ENCODE peak calls at places on chromosomes 5 and 9, in seven cellular contexts. F, J, D, M, Z, Y and N are unnamed samples.

GRCh38 chr9:97220894-97221477 is 86.5 kb upstream of the CCDC180 start:
- DNase-seq in F (no peak), J (no peak), D (no peak), M (no peak), Z (no peak), Y (peak; percentile 1), N (no peak)

GRCh38 chr5:151745071-151745705 is 13.2 kb downstream of the ATOX1 start:
- DNase-seq in F (no peak), J (peak; percentile 81), D (peak; percentile 99), M (peak; percentile 90), Z (peak; percentile 87), Y (peak; percentile 89), N (no peak)

GRCh38 chr9:38024036-38024681 is 44.9 kb downstream of the SHB start:
- DNase-seq in F (no peak), J (peak; percentile 94), D (no peak), M (peak; percentile 94), Z (peak; percentile 78), Y (peak; percentile 92), N (peak; percentile 91)

GRCh38 chr9:126317513-126317912 is 9.1 kb upstream of the MVB12B start:
- DNase-seq in F (no peak), J (peak; percentile 25), D (peak; percentile 41), M (no peak), Z (no peak), Y (no peak), N (peak; percentile 47)

GRCh38 chr5:77590347-77590746 is 48.2 kb downstream of the OTP start:
- DNase-seq in F (no peak), J (no peak), D (no peak), M (no peak), Z (no peak), Y (no peak), N (no peak)

GRCh38 chr5:92372766-92373165 is 989.6 kb upstream of the ARRDC3 start:
- DNase-seq in F (no peak), J (peak; percentile 21), D (peak; percentile 79), M (peak; percentile 64), Z (no peak), Y (no peak), N (no peak)

GRCh38 chr5:74056789-74057164 is 430.8 kb downstream of the ARHGEF28 start:
- DNase-seq in F (peak; percentile 13), J (peak; percentile 33), D (peak; percentile 51), M (peak; percentile 44), Z (peak; percentile 53), Y (peak; percentile 22), N (peak; percentile 9)

GRCh38 chr9:27528886-27529315 is 713 bp downstream of the MOB3B start:
- DNase-seq in F (peak; percentile 2), J (no peak), D (no peak), M (no peak), Z (no peak), Y (peak; percentile 67), N (no peak)

GRCh38 chr9:79026311-79026710 is 545.5 kb upstream of the TLE4 start:
- DNase-seq in F (no peak), J (no peak), D (no peak), M (peak; percentile 34), Z (no peak), Y (no peak), N (no peak)

GRCh38 chr5:55650391-55650790 is 61.7 kb downstream of the SLC38A9 start:
- DNase-seq in F (no peak), J (peak; percentile 84), D (peak; percentile 27), M (peak; percentile 83), Z (no peak), Y (peak; percentile 45), N (no peak)

GRCh38 chr9:77440057-77440456 is 208.1 kb downstream of the GNA14 start:
- DNase-seq in F (no peak), J (peak; percentile 47), D (no peak), M (peak; percentile 62), Z (no peak), Y (no peak), N (no peak)

GRCh38 chr9:131361202-131361833 is 32.6 kb upstream of the PRRC2B start:
- DNase-seq in F (no peak), J (no peak), D (no peak), M (peak; percentile 36), Z (peak; percentile 84), Y (no peak), N (no peak)

GRCh38 chr9:89009049-89009840 is 18.0 kb downstream of the S1PR3 start:
- DNase-seq in F (peak; percentile 8), J (no peak), D (no peak), M (no peak), Z (no peak), Y (no peak), N (no peak)

GRCh38 chr5:113204525-113205161 is 228.0 kb downstream of the DCP2 start:
- DNase-seq in F (no peak), J (peak; percentile 64), D (peak; percentile 46), M (peak; percentile 59), Z (peak; percentile 61), Y (peak; percentile 58), N (peak; percentile 45)

GRCh38 chr9:70352356-70352755 is 62.1 kb downstream of the KLF9 start:
- DNase-seq in F (no peak), J (peak; percentile 81), D (peak; percentile 22), M (peak; percentile 68), Z (no peak), Y (peak; percentile 34), N (no peak)

GRCh38 chr9:135149876-135150275 is 62.4 kb downstream of the OLFM1 start:
- DNase-seq in F (no peak), J (no peak), D (no peak), M (no peak), Z (no peak), Y (no peak), N (no peak)

GRCh38 chr5:132663771-132664695 is 6.1 kb downstream of the IL13 start:
- DNase-seq in F (no peak), J (no peak), D (no peak), M (no peak), Z (no peak), Y (peak; percentile 10), N (no peak)

GRCh38 chr5:57410374-57411320 is 72.0 kb downstream of the ACTBL2 start:
- DNase-seq in F (no peak), J (no peak), D (no peak), M (no peak), Z (no peak), Y (no peak), N (no peak)

GRCh38 chr5:38600334-38601045 is 44.0 kb upstream of the LIFR start:
- DNase-seq in F (no peak), J (peak; percentile 37), D (peak; percentile 63), M (peak; percentile 34), Z (no peak), Y (peak; percentile 45), N (no peak)

GRCh38 chr9:33227741-33228140 is 12.2 kb upstream of the SPINK4 start:
- DNase-seq in F (no peak), J (no peak), D (no peak), M (no peak), Z (peak; percentile 44), Y (no peak), N (no peak)

GRCh38 chr9:34988218-34989055 is 1.1 kb upstream of the DNAJB5 start:
- DNase-seq in F (no peak), J (no peak), D (no peak), M (no peak), Z (no peak), Y (no peak), N (no peak)

GRCh38 chr5:149018909-149019443 is 43.9 kb downstream of the SH3TC2 start:
- DNase-seq in F (no peak), J (peak; percentile 84), D (no peak), M (no peak), Z (no peak), Y (peak; percentile 86), N (no peak)

GRCh38 chr5:146722361-146722779 is 156.2 kb downstream of the PPP2R2B start:
- DNase-seq in F (no peak), J (peak; percentile 16), D (peak; percentile 42), M (peak; percentile 75), Z (no peak), Y (peak; percentile 11), N (no peak)

GRCh38 chr9:94826044-94826443 is 99.5 kb downstream of the AOPEP start:
- DNase-seq in F (no peak), J (no peak), D (no peak), M (no peak), Z (no peak), Y (no peak), N (no peak)

GRCh38 chr9:94826644-94827410 is 100.3 kb downstream of the AOPEP start:
- DNase-seq in F (no peak), J (no peak), D (no peak), M (peak; percentile 58), Z (no peak), Y (no peak), N (peak; percentile 78)

GRCh38 chr9:94824401-94824800 is 97.9 kb downstream of the AOPEP start:
- DNase-seq in F (no peak), J (no peak), D (no peak), M (no peak), Z (no peak), Y (no peak), N (no peak)

GRCh38 chr9:94824913-94825619 is 98.6 kb downstream of the AOPEP start:
- DNase-seq in F (no peak), J (no peak), D (no peak), M (no peak), Z (no peak), Y (peak; percentile 23), N (no peak)

DNA sequence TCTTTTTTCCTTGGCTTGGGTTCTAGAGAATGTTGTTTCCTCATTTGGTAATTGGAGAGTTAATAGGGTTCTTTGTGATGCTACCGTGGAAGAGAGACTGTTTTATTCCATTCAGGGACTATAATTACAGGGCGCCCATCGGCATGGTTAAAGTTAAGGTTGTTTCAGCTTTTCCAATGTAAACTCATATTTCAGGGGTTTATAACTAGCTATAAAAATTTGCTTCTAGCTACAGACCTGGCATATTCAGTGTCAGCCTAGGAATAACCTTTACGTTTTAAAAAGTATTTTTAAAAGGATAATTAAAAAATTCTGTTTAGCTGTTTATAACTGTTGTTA is 99.1 kb downstream of the AOPEP start:
- DNase-seq in F (no peak), J (no peak), D (no peak), M (no peak), Z (no peak), Y (no peak), N (no peak)
- H2AFZ ChIP-seq in F (no peak overlapping the region), J (no peak overlapping the region), D (no peak overlapping the region), M (no peak overlapping the region), Z (no peak overlapping the region), Y (no peak overlapping the region), N (no peak overlapping the region)

GRCh38 chr9:123318192-123318591 is 37.8 kb upstream of the CRB2 start:
- DNase-seq in F (no peak), J (no peak), D (no peak), M (no peak), Z (no peak), Y (no peak), N (no peak)
- H2AFZ ChIP-seq in F (no peak overlapping the region), J (no peak overlapping the region), D (no peak overlapping the region), M (no peak overlapping the region), Z (no peak overlapping the region), Y (no peak overlapping the region), N (no peak overlapping the region)

GRCh38 chr5:150624334-150625163 is 15.9 kb upstream of the SYNPO start:
- DNase-seq in F (no peak), J (no peak), D (no peak), M (no peak), Z (no peak), Y (no peak), N (no peak)
- H2AFZ ChIP-seq in F (no peak overlapping the region), J (peak overlapping the region; percentile 66), D (peak overlapping the region; percentile 77), M (peak overlapping the region; percentile 42), Z (no peak overlapping the region), Y (peak overlapping the region; percentile 66), N (no peak overlapping the region)

DNA sequence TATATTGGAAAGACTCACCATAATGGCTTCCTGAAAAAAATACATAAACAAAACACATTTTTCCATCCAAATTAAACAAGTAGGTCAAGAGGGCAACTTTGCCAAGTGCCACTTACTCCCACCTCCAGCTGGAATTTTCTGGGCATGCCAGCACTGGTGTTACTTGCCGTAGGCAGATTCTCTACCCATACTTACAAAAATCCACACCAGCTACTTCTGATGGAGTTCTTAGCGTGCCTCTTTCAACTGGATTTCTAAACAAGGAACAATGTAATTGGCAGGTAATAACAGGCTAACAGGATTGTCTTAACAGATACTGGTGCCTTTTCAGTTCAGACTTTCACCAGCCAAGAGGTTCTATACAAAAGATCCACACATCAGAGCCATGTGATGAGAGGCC is 301.4 kb downstream of the MLLT3 start:
- DNase-seq in F (no peak), J (no peak), D (no peak), M (no peak), Z (no peak), Y (no peak), N (no peak)
- H2AFZ ChIP-seq in F (no peak overlapping the region), J (no peak overlapping the region), D (no peak overlapping the region), M (no peak overlapping the region), Z (no peak overlapping the region), Y (no peak overlapping the region), N (no peak overlapping the region)